ENCODE peak calls at places on chromosomes 13 and 19, in five cellular contexts. One of them, this sample, is unnamed.

GRCh38 chr13:94280357-94280756 is 199.1 kb downstream of the DCT start:
- DNase-seq in SK-N-SH: no peak
- DNase-seq in K562: no peak
- DNase-seq in HepG2: no peak
- DNase-seq in GM12878: no peak
- DNase-seq in this sample: peak

GRCh38 chr19:43584484-43584883 is 8.9 kb downstream of the PINLYP start:
- DNase-seq in SK-N-SH: no peak
- DNase-seq in K562: no peak
- DNase-seq in HepG2: no peak
- DNase-seq in GM12878: no peak
- DNase-seq in this sample: no peak

GRCh38 chr19:10911579-10912363 is 16.7 kb downstream of the YIPF2 start:
- DNase-seq in SK-N-SH: no peak
- DNase-seq in K562: no peak
- DNase-seq in HepG2: no peak
- DNase-seq in GM12878: no peak
- DNase-seq in this sample: no peak

GRCh38 chr13:25095862-25096453 is at the start of gene PABPC3:
- DNase-seq in SK-N-SH: no peak
- DNase-seq in K562: no peak
- DNase-seq in HepG2: no peak
- DNase-seq in GM12878: no peak
- DNase-seq in this sample: no peak

GRCh38 chr13:93336733-93337132 is 110.1 kb downstream of the GPC6 start:
- DNase-seq in SK-N-SH: no peak
- DNase-seq in K562: no peak
- DNase-seq in HepG2: no peak
- DNase-seq in GM12878: no peak
- DNase-seq in this sample: no peak

GRCh38 chr19:40367577-40368434 is 19.3 kb downstream of the PLD3 start:
- DNase-seq in SK-N-SH: peak
- DNase-seq in K562: no peak
- DNase-seq in HepG2: no peak
- DNase-seq in GM12878: no peak
- DNase-seq in this sample: no peak

GRCh38 chr19:45645631-45646344 is 6.6 kb upstream of the EML2 start:
- DNase-seq in SK-N-SH: peak
- DNase-seq in K562: peak
- DNase-seq in HepG2: peak
- DNase-seq in GM12878: peak
- DNase-seq in this sample: peak

GRCh38 chr13:27403727-27404385 is 20.6 kb upstream of the GTF3A start:
- DNase-seq in SK-N-SH: no peak
- DNase-seq in K562: no peak
- DNase-seq in HepG2: peak
- DNase-seq in GM12878: no peak
- DNase-seq in this sample: no peak

GRCh38 chr19:542173-542866 is 1.5 kb upstream of the GZMM start:
- DNase-seq in SK-N-SH: no peak
- DNase-seq in K562: no peak
- DNase-seq in HepG2: no peak
- DNase-seq in GM12878: no peak
- DNase-seq in this sample: no peak

GRCh38 chr19:35090795-35091214 is 24.8 kb upstream of the FXYD3 start:
- DNase-seq in SK-N-SH: no peak
- DNase-seq in K562: no peak
- DNase-seq in HepG2: no peak
- DNase-seq in GM12878: no peak
- DNase-seq in this sample: no peak

GRCh38 chr19:45306522-45307027 is 16.1 kb downstream of the CKM start:
- DNase-seq in SK-N-SH: no peak
- DNase-seq in K562: peak
- DNase-seq in HepG2: no peak
- DNase-seq in GM12878: no peak
- DNase-seq in this sample: no peak

GRCh38 chr19:4700573-4700970 is 23.1 kb downstream of the DPP9 start:
- DNase-seq in SK-N-SH: no peak
- DNase-seq in K562: peak
- DNase-seq in HepG2: no peak
- DNase-seq in GM12878: no peak
- DNase-seq in this sample: no peak

GRCh38 chr19:33601583-33601982 is 20.2 kb upstream of the CHST8 start:
- DNase-seq in SK-N-SH: no peak
- DNase-seq in K562: no peak
- DNase-seq in HepG2: no peak
- DNase-seq in GM12878: no peak
- DNase-seq in this sample: no peak

GRCh38 chr19:15452111-15453047 is 2.6 kb upstream of the WIZ start:
- DNase-seq in SK-N-SH: peak
- DNase-seq in K562: peak
- DNase-seq in HepG2: peak
- DNase-seq in GM12878: no peak
- DNase-seq in this sample: peak

GRCh38 chr13:75512253-75512652 is 25.4 kb downstream of the COMMD6 start:
- DNase-seq in SK-N-SH: no peak
- DNase-seq in K562: no peak
- DNase-seq in HepG2: no peak
- DNase-seq in GM12878: peak
- DNase-seq in this sample: no peak

GRCh38 chr13:105403065-105403464 is 1132.4 kb downstream of the EFNB2 start:
- DNase-seq in SK-N-SH: no peak
- DNase-seq in K562: no peak
- DNase-seq in HepG2: no peak
- DNase-seq in GM12878: no peak
- DNase-seq in this sample: no peak

GRCh38 chr19:35347930-35348298 is 212 bp downstream of the FFAR1 start:
- DNase-seq in SK-N-SH: no peak
- DNase-seq in K562: no peak
- DNase-seq in HepG2: no peak
- DNase-seq in GM12878: no peak
- DNase-seq in this sample: no peak

GRCh38 chr13:31556376-31556775 is 182.9 kb upstream of the RXFP2 start:
- DNase-seq in SK-N-SH: no peak
- DNase-seq in K562: no peak
- DNase-seq in HepG2: no peak
- DNase-seq in GM12878: no peak
- DNase-seq in this sample: peak

GRCh38 chr19:40143612-40144011 is 47.6 kb upstream of the MAP3K10 start:
- DNase-seq in SK-N-SH: no peak
- DNase-seq in K562: no peak
- DNase-seq in HepG2: no peak
- DNase-seq in GM12878: no peak
- DNase-seq in this sample: no peak

GRCh38 chr13:44141213-44141724 is 232.4 kb upstream of the SERP2 start:
- DNase-seq in SK-N-SH: no peak
- DNase-seq in K562: no peak
- DNase-seq in HepG2: no peak
- DNase-seq in GM12878: no peak
- DNase-seq in this sample: no peak

GRCh38 chr19:16404396-16404795 is 67.4 kb downstream of the EPS15L1 start:
- DNase-seq in SK-N-SH: no peak
- DNase-seq in K562: no peak
- DNase-seq in HepG2: no peak
- DNase-seq in GM12878: no peak
- DNase-seq in this sample: no peak

GRCh38 chr13:103140001-103140671 is 73.9 kb upstream of the SLC10A2 start:
- DNase-seq in SK-N-SH: peak
- DNase-seq in K562: peak
- DNase-seq in HepG2: peak
- DNase-seq in GM12878: peak
- DNase-seq in this sample: no peak

GRCh38 chr13:89465366-89465765 is 1794.2 kb downstream of the SLITRK5 start:
- DNase-seq in SK-N-SH: no peak
- DNase-seq in K562: no peak
- DNase-seq in HepG2: no peak
- DNase-seq in GM12878: peak
- DNase-seq in this sample: no peak

GRCh38 chr19:3006075-3006767 is 22.9 kb downstream of the TLE2 start:
- DNase-seq in SK-N-SH: no peak
- DNase-seq in K562: peak
- DNase-seq in HepG2: no peak
- DNase-seq in GM12878: no peak
- DNase-seq in this sample: no peak

GRCh38 chr13:107845911-107846310 is 369.4 kb downstream of the LIG4 start:
- DNase-seq in SK-N-SH: no peak
- DNase-seq in K562: no peak
- DNase-seq in HepG2: no peak
- DNase-seq in GM12878: no peak
- DNase-seq in this sample: no peak

GRCh38 chr19:12880551-12881171 is 588 bp downstream of the DNASE2 start:
- DNase-seq in SK-N-SH: no peak
- DNase-seq in K562: no peak
- DNase-seq in HepG2: no peak
- DNase-seq in GM12878: no peak
- DNase-seq in this sample: peak

DNA sequence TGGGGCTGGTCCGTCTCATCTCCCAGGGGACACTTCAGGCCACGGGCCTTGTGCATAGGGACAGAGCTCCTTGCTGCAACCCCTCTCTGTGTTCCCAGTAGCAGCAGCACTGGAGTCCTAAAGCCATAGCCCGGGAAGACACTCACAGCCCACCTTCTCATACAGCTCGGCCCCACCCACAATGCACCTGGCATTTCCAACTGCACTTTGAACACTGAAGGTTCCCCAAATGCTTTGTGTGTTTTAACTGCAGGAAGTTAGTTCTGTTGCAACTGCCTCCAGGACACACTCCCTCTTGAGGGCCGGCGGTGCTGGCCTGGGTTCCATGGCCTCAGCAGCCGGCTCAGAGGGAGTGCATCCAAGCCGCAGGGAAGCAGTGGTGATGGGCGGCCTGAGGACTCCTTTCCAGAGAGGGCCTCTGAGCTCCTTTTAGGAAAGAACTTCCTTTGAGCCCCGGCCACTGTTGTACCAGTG is 22.7 kb upstream of the TMEM255B start:
- DNase-seq in SK-N-SH: no peak
- DNase-seq in K562: no peak
- DNase-seq in HepG2: peak
- DNase-seq in GM12878: no peak
- DNase-seq in this sample: no peak
- TF ChIP-seq MXI1 in SK-N-SH: no peak
- TF ChIP-seq MXI1 in K562: no peak
- TF ChIP-seq MXI1 in HepG2: no peak
- TF ChIP-seq MXI1 in GM12878: no peak
- TF ChIP-seq MXI1 in this sample: no peak

GRCh38 chr13:51623473-51623872 is 39.2 kb downstream of the WDFY2 start:
- DNase-seq in SK-N-SH: no peak
- DNase-seq in K562: no peak
- DNase-seq in HepG2: no peak
- DNase-seq in GM12878: no peak
- DNase-seq in this sample: no peak
- TF ChIP-seq MXI1 in SK-N-SH: peak
- TF ChIP-seq MXI1 in K562: no peak
- TF ChIP-seq MXI1 in HepG2: no peak
- TF ChIP-seq MXI1 in GM12878: no peak
- TF ChIP-seq MXI1 in this sample: no peak

GRCh38 chr19:29771708-29772415 is 39.9 kb upstream of the CCNE1 start:
- DNase-seq in SK-N-SH: peak
- DNase-seq in K562: peak
- DNase-seq in HepG2: peak
- DNase-seq in GM12878: no peak
- DNase-seq in this sample: peak
- TF ChIP-seq MXI1 in SK-N-SH: no peak
- TF ChIP-seq MXI1 in K562: no peak
- TF ChIP-seq MXI1 in HepG2: no peak
- TF ChIP-seq MXI1 in GM12878: no peak
- TF ChIP-seq MXI1 in this sample: no peak

GRCh38 chr13:113898391-113898790 is 34.5 kb upstream of the GAS6 start:
- DNase-seq in SK-N-SH: no peak
- DNase-seq in K562: no peak
- DNase-seq in HepG2: no peak
- DNase-seq in GM12878: no peak
- DNase-seq in this sample: no peak
- TF ChIP-seq MXI1 in SK-N-SH: no peak
- TF ChIP-seq MXI1 in K562: no peak
- TF ChIP-seq MXI1 in HepG2: no peak
- TF ChIP-seq MXI1 in GM12878: no peak
- TF ChIP-seq MXI1 in this sample: no peak

GRCh38 chr19:22545751-22546150 is 88.4 kb upstream of the ZNF492 start:
- DNase-seq in SK-N-SH: peak
- DNase-seq in K562: peak
- DNase-seq in HepG2: peak
- DNase-seq in GM12878: no peak
- DNase-seq in this sample: no peak
- TF ChIP-seq MXI1 in SK-N-SH: no peak
- TF ChIP-seq MXI1 in K562: no peak
- TF ChIP-seq MXI1 in HepG2: no peak
- TF ChIP-seq MXI1 in GM12878: no peak
- TF ChIP-seq MXI1 in this sample: no peak

GRCh38 chr19:49133621-49134454 is 14.5 kb downstream of the PPFIA3 start:
- DNase-seq in SK-N-SH: peak
- DNase-seq in K562: peak
- DNase-seq in HepG2: no peak
- DNase-seq in GM12878: no peak
- DNase-seq in this sample: peak
- TF ChIP-seq MXI1 in SK-N-SH: no peak
- TF ChIP-seq MXI1 in K562: no peak
- TF ChIP-seq MXI1 in HepG2: no peak
- TF ChIP-seq MXI1 in GM12878: no peak
- TF ChIP-seq MXI1 in this sample: no peak

GRCh38 chr13:99932912-99933311 is 38.7 kb downstream of the ZIC5 start:
- DNase-seq in SK-N-SH: no peak
- DNase-seq in K562: no peak
- DNase-seq in HepG2: no peak
- DNase-seq in GM12878: no peak
- DNase-seq in this sample: no peak
- TF ChIP-seq MXI1 in SK-N-SH: no peak
- TF ChIP-seq MXI1 in K562: no peak
- TF ChIP-seq MXI1 in HepG2: no peak
- TF ChIP-seq MXI1 in GM12878: no peak
- TF ChIP-seq MXI1 in this sample: no peak

This sample was measured in IMR-90.